ENCODE peak calls at places on chromosomes 4 and X, in six cellular contexts. R is psoas muscle, S is AG09309, N is astrocyte of the spinal cord, J is heart left ventricle, D is left lung. T is an unnamed sample.

GRCh38 chr4:186910385-186910784 is 186.7 kb upstream of the FAT1 start:
- DNase-seq in R (no peak), S (no peak), N (no peak), J (no peak), D (no peak), T (no peak)

GRCh38 chr4:76562161-76562560 is 127.1 kb downstream of the SHROOM3 start:
- DNase-seq in R (no peak), S (no peak), N (peak), J (no peak), D (no peak), T (peak)

GRCh38 chr4:123398151-123398802 is 1.7 kb downstream of the SPRY1 start:
- DNase-seq in R (peak), S (no peak), N (peak), J (peak), D (peak), T (peak)

GRCh38 chrX:141176586-141177451 is at the start of gene LDOC1:
- DNase-seq in R (peak), S (peak), N (peak), J (peak), D (peak), T (peak)

GRCh38 chrX:153925739-153926593 is at the start of gene ARHGAP4:
- DNase-seq in R (no peak), S (no peak), N (no peak), J (no peak), D (no peak), T (no peak)

GRCh38 chrX:53547668-53548067 is 113.5 kb upstream of the HSD17B10 start:
- DNase-seq in R (no peak), S (no peak), N (no peak), J (no peak), D (no peak), T (no peak)

GRCh38 chr4:140851032-140851636 is 94.9 kb upstream of the TBC1D9 start:
- DNase-seq in R (no peak), S (no peak), N (peak), J (peak), D (no peak), T (peak)

GRCh38 chrX:99142745-99143144 is 1267.3 kb downstream of the PCDH19 start:
- DNase-seq in R (no peak), S (no peak), N (no peak), J (no peak), D (no peak), T (no peak)

GRCh38 chrX:53930513-53931380 is 113.5 kb downstream of the PHF8 start:
- DNase-seq in R (no peak), S (no peak), N (peak), J (no peak), D (no peak), T (peak)

GRCh38 chrX:46582964-46583363 is 9.4 kb downstream of the CHST7 start:
- DNase-seq in R (no peak), S (peak), N (peak), J (no peak), D (no peak), T (peak)

GRCh38 chr4:131430302-131430701 is 1718.8 kb upstream of the PCDH10 start:
- DNase-seq in R (no peak), S (no peak), N (no peak), J (no peak), D (no peak), T (no peak)

GRCh38 chr4:110075083-110075738 is 123.2 kb downstream of the ELOVL6 start:
- DNase-seq in R (no peak), S (no peak), N (no peak), J (no peak), D (no peak), T (no peak)

GRCh38 chr4:124025423-124025822 is 628.8 kb downstream of the SPRY1 start:
- DNase-seq in R (no peak), S (no peak), N (peak), J (no peak), D (no peak), T (no peak)

GRCh38 chr4:151908734-151909497 is 148.1 kb upstream of the GATB start:
- DNase-seq in R (no peak), S (no peak), N (no peak), J (no peak), D (no peak), T (no peak)

GRCh38 chr4:107541511-107541910 is 178.5 kb downstream of the PAPSS1 start:
- DNase-seq in R (no peak), S (no peak), N (no peak), J (no peak), D (no peak), T (no peak)

GRCh38 chr4:107780665-107781064 is 44.1 kb upstream of the SGMS2 start:
- DNase-seq in R (no peak), S (no peak), N (peak), J (no peak), D (no peak), T (no peak)

GRCh38 chr4:67332627-67333026 is 212.7 kb downstream of the CENPC start:
- DNase-seq in R (no peak), S (no peak), N (no peak), J (no peak), D (no peak), T (no peak)

GRCh38 chr4:125985856-125986255 is 671.1 kb downstream of the FAT4 start:
- DNase-seq in R (no peak), S (no peak), N (no peak), J (no peak), D (no peak), T (no peak)

GRCh38 chr4:74608151-74608949 is 163.4 kb downstream of the AREG start:
- DNase-seq in R (no peak), S (no peak), N (no peak), J (no peak), D (no peak), T (peak)

GRCh38 chrX:109350621-109351020 is 131.3 kb downstream of the GUCY2F start:
- DNase-seq in R (no peak), S (no peak), N (no peak), J (no peak), D (no peak), T (no peak)

GRCh38 chr4:76803522-76803921 is 94.4 kb downstream of the SOWAHB start:
- DNase-seq in R (no peak), S (peak), N (peak), J (no peak), D (no peak), T (peak)

GRCh38 chr4:51885371-51885770 is 42.4 kb downstream of the DCUN1D4 start:
- DNase-seq in R (no peak), S (no peak), N (peak), J (no peak), D (no peak), T (peak)

GRCh38 chrX:67351411-67351810 is 192.4 kb upstream of the AR start:
- DNase-seq in R (no peak), S (no peak), N (no peak), J (no peak), D (no peak), T (no peak)

GRCh38 chrX:119734897-119735339 is 23.5 kb upstream of the SOWAHD start:
- DNase-seq in R (peak), S (no peak), N (no peak), J (peak), D (peak), T (peak)

GRCh38 chr4:76997454-76997853 is 47.9 kb downstream of the SEPTIN11 start:
- DNase-seq in R (no peak), S (no peak), N (no peak), J (no peak), D (no peak), T (no peak)

DNA sequence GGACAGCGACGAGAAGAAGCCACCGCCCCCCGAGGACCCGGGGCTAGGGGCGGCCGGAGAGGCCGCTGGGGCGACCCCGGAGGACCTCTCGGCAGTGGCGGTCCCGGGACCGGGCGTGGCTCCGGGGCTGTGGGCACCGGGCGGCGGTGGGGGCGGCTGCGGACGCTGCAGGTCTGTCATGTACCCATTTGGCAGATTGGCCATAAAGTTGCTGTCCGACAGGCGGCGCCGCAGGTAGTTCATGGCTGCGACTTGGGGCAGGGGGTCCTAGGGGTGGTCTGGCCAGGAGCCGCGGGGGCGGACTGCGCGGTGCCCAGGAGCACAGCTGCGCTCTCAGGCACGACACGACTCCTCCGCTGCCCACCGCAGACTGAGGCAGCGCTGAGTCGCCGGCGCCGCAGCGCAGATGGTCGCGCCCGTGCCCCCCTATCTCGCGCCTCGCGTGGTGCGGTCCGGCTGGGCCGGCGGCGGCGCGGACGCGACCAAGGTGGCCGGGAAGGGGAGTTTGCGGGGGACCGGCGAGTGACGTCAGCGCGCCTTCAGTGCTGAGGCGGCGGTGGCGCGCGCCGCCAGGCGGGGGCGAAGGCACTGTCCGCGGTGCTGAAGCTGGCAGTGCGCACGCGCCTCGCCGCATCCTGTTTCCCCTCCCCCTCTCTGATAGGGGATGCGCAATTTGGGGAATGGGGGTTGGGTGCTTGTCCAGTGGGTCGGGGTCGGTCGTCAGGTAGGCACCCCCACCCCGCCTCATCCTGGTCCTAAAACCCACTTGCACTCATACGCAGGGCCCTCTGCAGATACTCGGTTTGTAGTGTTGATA is at the start of gene SYN1:
- DNase-seq in R (peak), S (peak), N (peak), J (peak), D (peak), T (peak)
- H3K4me3 ChIP-seq in R (peak), S (peak), N (peak), J (peak), D (no peak), T (peak)

DNA sequence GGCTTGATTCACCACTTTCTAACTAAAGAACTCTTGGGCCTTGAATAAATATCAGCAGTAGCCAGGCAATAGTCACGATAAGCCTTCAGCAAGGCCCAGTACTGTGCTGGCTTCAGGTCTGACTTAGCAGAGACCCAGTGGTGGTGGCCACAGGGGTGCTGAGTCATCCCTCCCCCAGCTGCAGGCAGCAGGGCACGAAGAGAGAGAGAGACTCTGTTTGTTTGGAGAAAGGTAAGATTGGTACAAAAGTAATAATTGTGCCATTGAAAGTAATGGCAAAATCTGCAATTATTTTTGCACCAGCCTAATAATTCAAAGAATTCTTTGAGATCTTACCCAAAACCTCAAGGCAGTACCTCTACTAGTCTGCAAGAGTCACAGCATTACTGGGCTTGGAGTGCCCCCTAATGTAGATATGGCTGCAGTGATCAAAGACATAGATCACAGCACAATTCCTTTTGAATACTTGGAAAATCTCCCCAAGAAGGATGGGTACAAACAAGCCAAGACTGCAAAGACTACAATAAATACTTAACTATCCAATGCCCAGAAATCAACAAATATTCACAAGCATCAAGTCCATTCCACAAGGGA is 159.5 kb upstream of the USP38 start:
- DNase-seq in R (no peak), S (peak), N (peak), J (no peak), D (no peak), T (peak)
- TF ChIP-seq CTCF in R (peak), S (peak), N (peak), J (peak), D (no peak), T (peak)

DNA sequence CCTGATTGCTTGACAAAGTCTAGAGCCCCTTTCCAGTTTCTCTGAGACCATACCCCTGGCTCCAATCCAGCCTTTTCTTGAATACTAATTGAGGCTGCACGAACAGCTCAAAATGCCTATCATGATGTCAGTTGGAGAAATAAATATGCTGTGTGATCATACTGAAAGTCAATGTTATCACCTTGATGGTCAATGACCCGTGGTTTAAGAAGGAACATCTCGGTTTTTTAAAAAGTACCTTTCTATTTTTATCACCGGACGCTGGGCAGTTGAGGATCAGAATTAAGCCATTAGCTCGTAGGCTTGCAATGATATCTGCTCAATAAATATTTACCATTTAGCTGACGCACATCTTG is 883 bp upstream of the WDR44 start:
- DNase-seq in R (no peak), S (no peak), N (no peak), J (no peak), D (no peak), T (no peak)
- H3K4me3 ChIP-seq in R (peak), S (no peak), N (peak), J (peak), D (peak), T (peak)

DNA sequence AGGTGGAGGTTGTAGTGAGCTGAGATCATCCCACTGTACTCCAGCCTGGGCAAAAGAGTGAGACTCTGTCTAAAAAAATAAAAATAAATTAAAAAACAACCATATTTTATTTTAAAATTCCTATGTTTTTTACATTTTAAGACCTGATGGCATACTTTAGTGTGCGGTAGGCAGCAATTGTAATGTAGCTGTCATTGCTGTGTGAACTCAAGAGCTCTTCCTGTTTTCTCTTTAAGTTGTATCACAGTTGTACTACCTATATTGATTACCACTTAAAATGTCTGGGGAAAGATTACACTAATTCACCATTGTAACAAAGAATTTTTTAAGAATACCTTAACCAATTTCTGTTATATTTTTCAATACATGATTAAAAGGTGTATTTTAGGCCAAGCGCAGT is 27.3 kb downstream of the ABCE1 start:
- DNase-seq in R (no peak), S (no peak), N (no peak), J (no peak), D (no peak), T (no peak)
- TF ChIP-seq CTCF in R (no peak), S (no peak), N (no peak), J (no peak), D (no peak), T (no peak)

DNA sequence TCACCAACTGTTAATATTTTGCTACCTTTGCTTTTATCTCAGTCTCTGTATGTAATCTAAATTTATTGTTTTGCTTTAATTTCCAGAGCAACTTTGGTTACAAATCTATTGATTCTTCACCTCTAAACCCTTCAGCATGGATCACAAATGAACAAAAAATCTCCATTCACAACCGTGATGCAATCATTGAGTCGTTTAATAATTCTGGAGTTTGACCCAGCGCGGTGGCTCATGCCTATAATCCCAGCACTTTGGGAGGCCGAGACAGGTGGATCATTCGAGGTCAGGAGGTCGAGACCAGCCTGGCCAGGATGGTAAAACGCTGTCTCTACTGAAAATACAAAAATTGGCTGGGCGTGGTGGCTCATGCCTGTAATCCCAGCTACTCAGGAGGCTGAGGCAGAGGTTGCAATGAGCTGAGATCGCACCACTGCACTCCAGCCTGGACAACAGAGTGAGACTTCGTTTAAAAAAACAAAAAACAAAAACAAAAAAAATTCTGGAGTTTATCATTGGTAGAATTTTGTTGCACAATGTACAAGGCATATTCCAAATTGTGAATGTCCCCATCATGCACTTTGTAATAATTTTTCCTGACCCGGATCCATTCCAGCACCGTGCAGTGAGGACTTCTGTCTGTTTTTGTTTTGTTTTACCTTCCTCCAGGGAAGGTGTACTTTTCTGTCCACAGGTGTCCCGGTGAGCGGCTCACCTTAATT is 2.3 kb upstream of the IDUA start:
- DNase-seq in R (no peak), S (no peak), N (no peak), J (no peak), D (no peak), T (no peak)
- H3K4me3 ChIP-seq in R (peak), S (no peak), N (no peak), J (peak), D (peak), T (no peak)

DNA sequence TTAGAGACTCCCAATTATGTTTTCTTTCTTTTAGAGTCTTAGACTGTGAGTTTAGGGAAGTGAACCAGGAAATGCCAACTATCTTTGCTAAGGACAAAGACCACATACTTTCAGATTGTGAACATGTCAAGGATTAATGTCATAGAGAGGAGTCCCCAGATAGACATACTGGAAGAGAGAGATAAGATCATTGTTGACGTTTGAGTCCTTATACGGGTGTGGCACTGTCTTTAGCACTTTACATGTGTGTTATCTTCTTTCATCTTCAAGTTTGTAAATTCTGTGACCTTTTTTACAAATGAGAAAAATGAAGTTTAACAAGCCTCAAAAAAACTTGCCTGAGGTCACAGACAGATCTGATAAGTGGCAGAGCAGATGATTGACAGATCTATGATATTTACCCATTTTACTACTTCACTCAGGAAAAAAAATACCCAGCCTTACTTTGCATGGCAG is 23.4 kb downstream of the CXorf58 start:
- DNase-seq in R (no peak), S (no peak), N (no peak), J (no peak), D (no peak), T (no peak)
- TF ChIP-seq CTCF in R (no peak), S (no peak), N (no peak), J (no peak), D (no peak), T (no peak)